ENCODE peak calls at places on chromosomes 5 and 9, in six cellular contexts. M is A673; T is SK-MEL-5; V is small intestine; P is activated naive CD4-positive, alpha-beta T cell; F is NCI-H2081. O is an unnamed sample.

GRCh38 chr9:89543621-89544279 is 45.8 kb upstream of the SEMA4D start:
- DNase-seq in M (no peak), V (no peak), F (no peak), T (no peak), P (no peak), O (no peak)

GRCh38 chr5:36108758-36109245 is 42.1 kb upstream of the UGT3A2 start:
- DNase-seq in T (no peak), M (no peak), V (no peak), P (no peak), F (no peak), O (no peak)

GRCh38 chr5:16735092-16735970 is 118.5 kb upstream of the RETREG1 start:
- DNase-seq in V (peak; percentile 75), F (peak; percentile 27), M (no peak), T (no peak), P (no peak), O (no peak)

GRCh38 chr9:126248680-126249079 is 77.9 kb upstream of the MVB12B start:
- DNase-seq in M (no peak), F (no peak), P (no peak), V (no peak), T (no peak), O (no peak)

GRCh38 chr9:129340427-129341196 is 162.6 kb upstream of the IER5L start:
- DNase-seq in M (peak; percentile 40), V (no peak), P (no peak), T (no peak), F (no peak), O (no peak)

GRCh38 chr9:136867917-136868316 is 1.8 kb upstream of the EDF1 start:
- DNase-seq in T (no peak), P (no peak), M (no peak), V (no peak), F (no peak), O (no peak)

GRCh38 chr5:547086-547924 is 23.1 kb upstream of the SLC9A3 start:
- DNase-seq in V (no peak), F (no peak), M (no peak), T (no peak), P (no peak), O (no peak)

GRCh38 chr9:99762470-99762869 is 59.2 kb upstream of the NR4A3 start:
- DNase-seq in M (no peak), P (no peak), V (no peak), T (no peak), F (no peak), O (no peak)

GRCh38 chr5:54212331-54212730 is 98.0 kb downstream of the ARL15 start:
- DNase-seq in M (no peak), T (peak; percentile 58), P (no peak), F (no peak), V (no peak), O (no peak)

GRCh38 chr9:113042884-113043657 is 13.5 kb downstream of the ZFP37 start:
- DNase-seq in T (no peak), M (no peak), P (no peak), F (no peak), V (no peak), O (no peak)

GRCh38 chr9:128371622-128372117 is 496 bp downstream of the URM1 start:
- DNase-seq in M (no peak), P (no peak), T (no peak), V (no peak), F (no peak), O (no peak)

GRCh38 chr5:684771-685216 is 8.4 kb downstream of the TPPP start:
- DNase-seq in M (no peak), F (no peak), V (no peak), P (no peak), T (no peak), O (no peak)

GRCh38 chr9:89191004-89191403 is 12.4 kb upstream of the SHC3 start:
- DNase-seq in M (no peak), F (no peak), V (no peak), T (no peak), P (no peak), O (no peak)

GRCh38 chr5:147530801-147531389 is 21.0 kb upstream of the DPYSL3 start:
- DNase-seq in V (no peak), F (no peak), M (peak; percentile 56), T (peak; percentile 94), P (no peak), O (no peak)

GRCh38 chr5:143405063-143405746 is 1.7 kb upstream of the NR3C1 start:
- DNase-seq in M (peak; percentile 91), P (peak; percentile 68), F (peak; percentile 73), V (peak; percentile 74), T (peak; percentile 65), O (peak; percentile 51)

GRCh38 chr9:21392270-21392669 is 7.1 kb upstream of the IFNA2 start:
- DNase-seq in T (peak; percentile 69), V (peak; percentile 9), M (peak; percentile 22), F (peak; percentile 5), P (no peak), O (no peak)

GRCh38 chr9:93178851-93179786 is 4.8 kb upstream of the WNK2 start:
- DNase-seq in P (no peak), M (no peak), V (no peak), T (no peak), F (no peak), O (no peak)

GRCh38 chr9:120545691-120546565 is 34.0 kb downstream of the CDK5RAP2 start:
- DNase-seq in V (no peak), P (no peak), T (peak; percentile 38), M (no peak), F (no peak), O (no peak)

GRCh38 chr9:131739988-131740648 is at the start of gene RAPGEF1:
- DNase-seq in V (peak; percentile 43), T (peak; percentile 48), M (peak; percentile 73), F (peak; percentile 42), P (peak; percentile 83), O (peak; percentile 12)

GRCh38 chr5:169300468-169301385 is at the start of gene SLIT3:
- DNase-seq in F (no peak), V (no peak), M (peak; percentile 40), P (no peak), T (peak; percentile 58), O (no peak)

GRCh38 chr9:97921959-97922905 is at the start of gene TRMO:
- DNase-seq in F (peak; percentile 98), T (peak; percentile 97), P (peak; percentile 100), M (peak; percentile 98), V (peak; percentile 99), O (peak; percentile 95)

GRCh38 chr9:126453156-126453963 is 126.7 kb downstream of the MVB12B start:
- DNase-seq in V (no peak), M (no peak), F (no peak), P (no peak), T (no peak), O (no peak)

GRCh38 chr9:110599468-110599867 is 19.9 kb upstream of the SVEP1 start:
- DNase-seq in V (no peak), T (no peak), P (no peak), F (no peak), M (no peak), O (no peak)

GRCh38 chr5:145887976-145888574 is 15.3 kb upstream of the GRXCR2 start:
- DNase-seq in V (peak; percentile 83), P (no peak), M (peak; percentile 85), T (peak; percentile 79), F (no peak), O (no peak)

GRCh38 chr9:32844259-32844658 is 60.9 kb downstream of the TMEM215 start:
- DNase-seq in T (no peak), V (no peak), M (no peak), F (no peak), P (no peak), O (no peak)

GRCh38 chr9:113631093-113631765 is 167.7 kb downstream of the RGS3 start:
- DNase-seq in V (no peak), T (no peak), F (no peak), M (no peak), P (no peak), O (no peak)

GRCh38 chr5:151597749-151598148 is 6.6 kb upstream of the FAT2 start:
- DNase-seq in F (no peak), T (no peak), P (no peak), V (no peak), M (no peak), O (no peak)

O was measured in NCI-H1105.